ENCODE peak calls at places on chromosomes 11 and 22, in nine cellular contexts. J, Q, I, N, L, B, Y, E and W are unnamed samples.

GRCh38 chr11:45885274-45885920 is at the start of gene MAPK8IP1:
- DNase-seq in J (peak), Q (no peak), I (peak), N (peak), L (peak), B (no peak), Y (peak), E (peak), W (peak)

GRCh38 chr22:27331526-27332281 is 469.9 kb downstream of the MN1 start:
- DNase-seq in J (peak), Q (no peak), I (peak), N (peak), L (no peak), B (peak), Y (no peak), E (peak), W (no peak)

GRCh38 chr11:444397-445144 is 2.8 kb upstream of the ANO9 start:
- DNase-seq in J (peak), Q (no peak), I (peak), N (no peak), L (no peak), B (no peak), Y (peak), E (no peak), W (no peak)

GRCh38 chr22:43511276-43511910 is 99.6 kb downstream of the MPPED1 start:
- DNase-seq in J (peak), Q (no peak), I (no peak), N (no peak), L (no peak), B (no peak), Y (peak), E (no peak), W (no peak)

GRCh38 chr11:67349036-67349435 is 4.3 kb downstream of the POLD4 start:
- DNase-seq in J (no peak), Q (no peak), I (no peak), N (no peak), L (no peak), B (no peak), Y (no peak), E (no peak), W (peak)

GRCh38 chr11:58770627-58771457 is 39.1 kb upstream of the GLYAT start:
- DNase-seq in J (no peak), Q (no peak), I (no peak), N (no peak), L (no peak), B (no peak), Y (peak), E (no peak), W (no peak)

GRCh38 chr11:114416441-114416928 is 16.0 kb downstream of the RBM7 start:
- DNase-seq in J (no peak), Q (no peak), I (no peak), N (no peak), L (no peak), B (no peak), Y (peak), E (no peak), W (no peak)

GRCh38 chr11:37574361-37574760 is 976.3 kb upstream of the RAG2 start:
- DNase-seq in J (no peak), Q (no peak), I (no peak), N (no peak), L (no peak), B (no peak), Y (no peak), E (no peak), W (no peak)

GRCh38 chr11:2826679-2827056 is 58.9 kb downstream of the CDKN1C start:
- DNase-seq in J (no peak), Q (no peak), I (no peak), N (peak), L (no peak), B (no peak), Y (no peak), E (no peak), W (no peak)

GRCh38 chr22:32760815-32761214 is 40.7 kb upstream of the TIMP3 start:
- DNase-seq in J (peak), Q (no peak), I (no peak), N (peak), L (no peak), B (no peak), Y (no peak), E (no peak), W (no peak)

GRCh38 chr11:128720522-128720985 is 26.7 kb downstream of the FLI1 start:
- DNase-seq in J (peak), Q (no peak), I (peak), N (no peak), L (peak), B (no peak), Y (no peak), E (no peak), W (peak)

DNA sequence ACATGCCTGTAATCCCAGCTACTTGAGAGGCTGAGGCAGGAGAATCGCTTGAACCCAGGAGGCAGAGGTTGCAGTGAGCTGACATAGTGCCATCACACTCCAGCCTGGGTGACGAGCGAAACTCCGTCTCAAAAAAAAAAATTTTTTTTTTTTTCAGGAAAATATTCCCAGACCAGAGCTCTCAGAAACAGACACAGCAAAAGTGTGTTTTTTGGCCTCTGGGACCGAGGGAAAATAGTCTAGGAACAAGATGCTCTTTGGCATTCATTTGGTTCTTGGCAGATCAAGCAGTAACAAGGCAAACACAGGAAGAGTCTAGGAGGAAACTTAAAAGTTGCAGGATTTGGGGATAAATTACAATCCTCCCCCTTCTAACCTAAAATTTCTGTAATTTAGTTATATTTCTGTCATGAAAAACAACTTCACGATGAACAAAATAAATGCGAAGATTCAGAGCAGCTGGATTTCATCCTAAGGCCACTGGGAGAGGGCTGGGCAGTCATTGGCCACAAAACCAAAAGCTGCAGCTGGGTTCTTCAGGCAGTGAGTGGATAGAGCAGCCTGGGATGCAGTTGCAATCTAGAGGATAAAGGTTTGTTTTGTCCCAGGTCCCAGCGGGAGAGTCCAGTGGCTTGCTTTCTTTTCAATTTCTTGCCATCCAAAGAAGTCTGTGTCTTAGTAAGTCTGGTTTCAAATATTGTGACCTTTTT is 19.7 kb downstream of the ATG16L2 start:
- DNase-seq in J (no peak), Q (no peak), I (no peak), N (no peak), L (no peak), B (no peak), Y (no peak), E (no peak), W (no peak)
- H3K27ac ChIP-seq in J (peak), Q (no peak), I (peak), N (peak), L (no peak), B (peak), Y (no peak), E (peak), W (peak)

GRCh38 chr11:130403967-130404366 is 24.4 kb downstream of the ADAMTS8 start:
- DNase-seq in J (no peak), Q (peak), I (no peak), N (no peak), L (no peak), B (no peak), Y (no peak), E (no peak), W (no peak)

GRCh38 chr11:130403301-130403804 is 25.1 kb downstream of the ADAMTS8 start:
- DNase-seq in J (no peak), Q (no peak), I (no peak), N (peak), L (no peak), B (peak), Y (peak), E (peak), W (no peak)

GRCh38 chr11:130405428-130405827 is 23.0 kb downstream of the ADAMTS8 start:
- DNase-seq in J (no peak), Q (no peak), I (no peak), N (no peak), L (no peak), B (no peak), Y (no peak), E (no peak), W (no peak)

GRCh38 chr11:130407978-130408377 is 20.4 kb downstream of the ADAMTS8 start:
- DNase-seq in J (no peak), Q (no peak), I (no peak), N (peak), L (no peak), B (peak), Y (peak), E (no peak), W (no peak)

GRCh38 chr11:130404727-130405126 is 23.7 kb downstream of the ADAMTS8 start:
- DNase-seq in J (no peak), Q (no peak), I (no peak), N (no peak), L (no peak), B (no peak), Y (no peak), E (no peak), W (no peak)
- H3K27ac ChIP-seq in J (no peak), Q (no peak), I (peak), N (no peak), L (no peak), B (peak), Y (no peak), E (no peak), W (no peak)

DNA sequence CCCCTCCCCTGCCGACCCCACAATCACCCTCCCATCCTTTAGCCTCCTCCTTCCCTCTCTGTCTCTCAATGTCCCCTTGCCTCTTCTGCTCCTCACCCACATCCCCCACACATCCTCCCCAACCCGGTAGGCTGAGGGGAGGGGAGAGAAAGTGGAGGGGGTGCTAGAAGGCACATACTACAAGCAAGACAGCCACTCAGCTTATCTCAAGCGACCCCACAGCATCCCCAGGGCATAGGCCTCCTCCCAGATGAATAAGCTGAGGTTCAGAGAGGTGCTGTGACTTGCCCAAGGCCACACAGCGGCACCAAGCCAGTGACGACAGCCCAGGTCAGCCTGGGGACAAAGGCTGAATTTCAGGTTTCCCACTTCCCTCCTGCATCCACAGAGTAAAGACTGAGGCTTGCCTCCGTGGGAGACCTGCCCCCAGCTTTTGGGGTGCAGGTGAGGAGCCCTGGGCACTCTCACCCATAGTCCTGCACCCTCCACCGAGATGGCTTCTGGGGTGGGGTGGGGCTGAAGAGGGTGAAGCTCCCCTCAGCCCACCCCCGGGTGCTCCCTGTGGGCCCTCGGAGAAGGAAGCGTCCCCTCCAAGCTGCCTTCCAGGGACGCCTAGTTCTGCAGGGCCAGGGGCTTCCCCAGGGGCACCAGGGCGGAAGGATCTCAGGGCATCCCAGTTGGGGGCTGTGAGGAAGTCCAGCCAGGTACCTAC is 511 bp downstream of the RAC2 start:
- DNase-seq in J (peak), Q (no peak), I (no peak), N (no peak), L (no peak), B (no peak), Y (no peak), E (no peak), W (peak)
- H3K27ac ChIP-seq in J (no peak), Q (no peak), I (peak), N (peak), L (peak), B (no peak), Y (peak), E (no peak), W (peak)

DNA sequence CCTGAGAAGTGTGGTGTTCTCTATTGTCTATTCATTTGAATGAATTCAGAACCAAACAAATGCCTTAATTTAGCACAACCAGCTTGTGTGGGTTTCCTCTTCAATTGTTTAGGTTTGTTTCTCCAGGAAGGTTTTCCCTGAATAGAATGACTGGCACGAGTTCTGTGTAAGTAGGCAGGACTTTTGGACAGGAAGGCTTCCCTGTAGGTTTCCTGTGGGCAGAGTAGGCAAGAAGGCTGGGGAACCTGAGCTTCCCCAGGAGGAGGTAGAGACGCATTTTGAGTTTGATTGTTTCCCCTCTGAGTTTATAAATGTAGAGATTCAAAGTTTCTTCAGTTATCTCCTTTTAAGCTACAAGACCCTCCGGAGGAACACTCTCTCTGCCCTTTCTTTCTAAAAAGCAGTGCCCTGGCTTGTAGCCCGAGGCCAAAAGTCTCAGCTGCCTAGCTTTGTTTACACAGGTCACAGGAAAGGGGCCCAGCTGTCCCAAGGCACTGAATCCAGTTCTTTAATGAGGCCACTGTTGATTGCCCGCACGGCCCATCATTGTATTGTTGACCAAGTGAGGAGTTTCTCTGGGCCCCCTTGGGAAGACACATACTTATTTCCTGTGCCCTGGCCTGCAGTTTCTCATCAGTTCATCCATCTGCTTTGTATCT is 66.6 kb upstream of the RDX start:
- DNase-seq in J (no peak), Q (no peak), I (peak), N (no peak), L (no peak), B (no peak), Y (no peak), E (peak), W (no peak)
- H3K27ac ChIP-seq in J (peak), Q (no peak), I (peak), N (peak), L (no peak), B (no peak), Y (no peak), E (peak), W (no peak)

GRCh38 chr11:73307323-73308002 is 613 bp upstream of the ARHGEF17 start:
- DNase-seq in J (peak), Q (peak), I (peak), N (peak), L (peak), B (peak), Y (peak), E (peak), W (peak)
- H3K27ac ChIP-seq in J (peak), Q (no peak), I (peak), N (peak), L (peak), B (peak), Y (peak), E (peak), W (peak)

GRCh38 chr11:73410627-73411026 is 34.4 kb downstream of the RELT start:
- DNase-seq in J (no peak), Q (no peak), I (no peak), N (no peak), L (no peak), B (no peak), Y (no peak), E (no peak), W (no peak)

GRCh38 chr11:73412308-73412707 is 36.1 kb downstream of the RELT start:
- DNase-seq in J (no peak), Q (no peak), I (no peak), N (no peak), L (no peak), B (no peak), Y (no peak), E (no peak), W (no peak)

GRCh38 chr11:73409431-73409830 is 33.2 kb downstream of the RELT start:
- DNase-seq in J (no peak), Q (no peak), I (no peak), N (no peak), L (no peak), B (no peak), Y (no peak), E (no peak), W (no peak)

GRCh38 chr11:73413246-73413645 is 37.0 kb downstream of the RELT start:
- DNase-seq in J (no peak), Q (no peak), I (no peak), N (no peak), L (no peak), B (no peak), Y (no peak), E (no peak), W (no peak)

GRCh38 chr11:73411031-73411430 is 34.8 kb downstream of the RELT start:
- DNase-seq in J (no peak), Q (no peak), I (no peak), N (no peak), L (no peak), B (no peak), Y (no peak), E (no peak), W (no peak)
- H3K27ac ChIP-seq in J (no peak), Q (no peak), I (no peak), N (no peak), L (no peak), B (no peak), Y (no peak), E (no peak), W (no peak)

GRCh38 chr11:120548682-120549209 is 37.2 kb downstream of the GRIK4 start:
- DNase-seq in J (no peak), Q (no peak), I (no peak), N (no peak), L (no peak), B (no peak), Y (no peak), E (no peak), W (no peak)

GRCh38 chr11:120551191-120551590 is 39.6 kb downstream of the GRIK4 start:
- DNase-seq in J (no peak), Q (no peak), I (no peak), N (no peak), L (no peak), B (no peak), Y (no peak), E (no peak), W (no peak)

GRCh38 chr11:120547871-120548681 is 36.5 kb downstream of the GRIK4 start:
- DNase-seq in J (peak), Q (no peak), I (peak), N (peak), L (no peak), B (peak), Y (peak), E (peak), W (peak)

GRCh38 chr11:120550007-120550406 is 38.5 kb downstream of the GRIK4 start:
- DNase-seq in J (no peak), Q (no peak), I (no peak), N (no peak), L (no peak), B (no peak), Y (no peak), E (no peak), W (no peak)

DNA sequence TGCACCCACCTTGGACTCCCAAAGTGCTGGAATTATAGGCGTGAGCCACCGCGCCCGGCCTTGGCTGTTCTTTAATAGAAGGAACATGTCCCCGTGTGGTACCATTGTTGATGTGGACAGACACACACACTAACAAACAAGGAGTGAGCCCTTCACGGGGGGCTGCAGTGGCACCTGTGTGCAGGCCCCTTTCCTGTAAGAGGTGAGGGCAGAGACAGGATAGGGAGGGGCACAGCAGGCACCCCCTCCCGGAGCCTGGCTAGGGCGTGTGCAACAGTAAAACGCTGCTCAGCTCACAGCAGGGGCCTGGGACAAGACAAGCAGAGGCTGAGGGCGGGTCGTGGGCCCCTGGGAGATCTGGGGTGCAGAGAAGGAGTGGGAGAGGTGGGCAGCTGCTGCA is 37.8 kb downstream of the GRIK4 start:
- DNase-seq in J (no peak), Q (no peak), I (no peak), N (no peak), L (no peak), B (no peak), Y (no peak), E (no peak), W (no peak)
- H3K27ac ChIP-seq in J (no peak), Q (no peak), I (no peak), N (no peak), L (no peak), B (no peak), Y (no peak), E (no peak), W (no peak)

GRCh38 chr11:134235399-134235798 is 10.9 kb downstream of the VPS26B start:
- DNase-seq in J (no peak), Q (no peak), I (no peak), N (no peak), L (no peak), B (no peak), Y (no peak), E (peak), W (no peak)
- H3K27ac ChIP-seq in J (no peak), Q (no peak), I (no peak), N (peak), L (no peak), B (no peak), Y (no peak), E (no peak), W (no peak)